ENCODE peak calls at places on chromosomes 6 and 20, in six cellular contexts. F, W, K, H, Q and J are unnamed samples.
A peak's percentile ranks its signal among the peaks of the same experiment; 100 is the strongest.

GRCh38 chr20:11755071-11755881 is 162.4 kb upstream of the BTBD3 start:
- DNase-seq in W (peak; percentile 8), H (no peak), F (no peak), K (no peak), Q (no peak), J (no peak)

GRCh38 chr6:169240125-169240524 is 13.5 kb downstream of the THBS2 start:
- DNase-seq in H (no peak), K (no peak), Q (no peak), F (no peak), W (no peak), J (no peak)

GRCh38 chr6:149895702-149896310 is 2.1 kb downstream of the RAET1E start:
- DNase-seq in H (peak; percentile 73), F (peak; percentile 68), K (no peak), W (peak; percentile 75), Q (peak; percentile 40), J (peak; percentile 42)

GRCh38 chr6:25486580-25486979 is 165.4 kb upstream of the SCGN start:
- DNase-seq in H (no peak), Q (no peak), K (no peak), F (no peak), W (no peak), J (no peak)

GRCh38 chr20:21519136-21519584 is 5.3 kb upstream of the NKX2-2 start:
- DNase-seq in K (no peak), W (no peak), F (no peak), Q (no peak), H (no peak), J (no peak)

GRCh38 chr6:151911401-151911800 is 103.9 kb downstream of the ESR1 start:
- DNase-seq in W (no peak), F (no peak), K (no peak), Q (no peak), H (no peak), J (no peak)

GRCh38 chr6:35262596-35262995 is 3.1 kb downstream of the ZNF76 start:
- DNase-seq in W (no peak), K (no peak), F (no peak), Q (no peak), H (no peak), J (no peak)

GRCh38 chr6:33824461-33825154 is 20.8 kb upstream of the MLN start:
- DNase-seq in Q (peak; percentile 69), F (no peak), W (no peak), K (no peak), H (no peak), J (no peak)

GRCh38 chr6:88238065-88238464 is 71.9 kb upstream of the CNR1 start:
- DNase-seq in Q (peak; percentile 20), K (no peak), H (no peak), F (no peak), W (peak; percentile 4), J (no peak)

GRCh38 chr20:57653910-57654309 is 33.7 kb upstream of the ZBP1 start:
- DNase-seq in F (peak; percentile 45), Q (peak; percentile 16), H (no peak), W (no peak), K (no peak), J (no peak)

GRCh38 chr20:57654363-57654997 is 34.3 kb upstream of the ZBP1 start:
- DNase-seq in Q (peak; percentile 61), W (peak; percentile 55), H (peak; percentile 68), F (peak; percentile 82), K (no peak), J (no peak)

GRCh38 chr20:57651977-57652864 is 32.0 kb upstream of the ZBP1 start:
- DNase-seq in Q (peak; percentile 16), W (no peak), K (no peak), H (peak; percentile 62), F (peak; percentile 42), J (no peak)

GRCh38 chr20:57652865-57653545 is 32.8 kb upstream of the ZBP1 start:
- DNase-seq in W (no peak), H (peak; percentile 55), F (peak; percentile 45), K (no peak), Q (peak; percentile 16), J (no peak)

DNA sequence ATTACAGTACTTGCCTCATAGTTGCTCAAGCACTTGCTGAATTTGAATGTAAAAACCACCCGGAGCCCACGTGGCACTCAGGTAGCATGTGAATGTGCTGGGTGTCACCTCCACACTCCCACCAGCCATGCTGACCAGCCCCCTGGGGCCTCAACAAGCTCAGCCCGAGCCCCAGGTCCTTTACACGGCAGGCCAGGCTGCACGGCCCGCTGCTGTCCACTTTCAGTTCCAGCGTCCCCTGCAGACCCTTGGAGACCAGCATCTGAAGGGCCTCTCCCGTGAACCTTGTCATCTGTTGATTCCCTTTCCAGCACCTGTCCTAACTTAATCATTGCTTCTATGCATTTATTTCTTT is 33.3 kb upstream of the ZBP1 start:
- DNase-seq in W (no peak), H (no peak), Q (no peak), F (no peak), K (no peak), J (no peak)
- H3K36me3 ChIP-seq in W (no peaks in the 10 kb centered on the region), H (peaks cover 76% of the 10 kb centered on the region), Q (no peaks in the 10 kb centered on the region), F (no peaks in the 10 kb centered on the region), K (peaks cover 24% of the 10 kb centered on the region), J (peaks cover 31% of the 10 kb centered on the region)

GRCh38 chr6:162773996-162774395 is 46.2 kb downstream of the PACRG start:
- DNase-seq in K (no peak), Q (no peak), W (no peak), F (no peak), H (no peak), J (no peak)

GRCh38 chr6:162777091-162777490 is 49.3 kb downstream of the PACRG start:
- DNase-seq in K (no peak), W (no peak), Q (no peak), F (no peak), H (no peak), J (peak; percentile 22)

DNA sequence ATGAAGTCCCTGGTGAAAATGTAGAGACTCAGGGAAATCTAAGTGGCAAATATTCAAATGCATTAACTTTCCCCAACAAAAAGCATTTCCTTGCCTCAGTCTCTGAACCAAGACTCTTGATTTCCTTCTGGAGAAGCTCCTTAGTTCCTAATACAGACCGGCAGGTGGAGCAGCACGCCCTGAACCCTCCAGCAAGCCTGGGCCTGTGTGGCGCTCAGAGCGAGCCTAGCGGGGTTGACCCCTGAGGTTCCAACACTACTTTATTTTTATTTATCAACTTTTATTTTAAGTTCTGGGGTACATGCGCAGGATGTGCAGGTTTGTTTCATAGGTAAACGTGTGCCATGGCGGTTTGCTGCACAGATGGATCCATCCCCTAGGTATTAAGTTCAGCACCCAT is 50.8 kb downstream of the PACRG start:
- DNase-seq in F (no peak), K (no peak), W (no peak), H (no peak), Q (no peak), J (no peak)
- TF ChIP-seq CTCF in F (no peak), K (no peak), W (no peak), H (no peak), Q (no peak), J (no peak)

GRCh38 chr20:37238426-37238825 is 23.2 kb downstream of the GHRH start:
- DNase-seq in K (no peak), H (peak; percentile 25), Q (no peak), W (peak; percentile 6), F (no peak), J (no peak)
- H3K36me3 ChIP-seq in K (peaks cover 99% of the 10 kb centered on the region), H (peaks cover 86% of the 10 kb centered on the region), Q (peaks cover 15% of the 10 kb centered on the region), W (peaks cover 21% of the 10 kb centered on the region), F (peaks cover 74% of the 10 kb centered on the region), J (peaks cover 79% of the 10 kb centered on the region)

GRCh38 chr6:105305521-105305920 is 97.4 kb downstream of the PREP start:
- DNase-seq in F (no peak), Q (no peak), W (no peak), H (no peak), K (no peak), J (no peak)
- TF ChIP-seq CTCF in F (no peak), Q (no peak), W (no peak), H (no peak), K (no peak), J (no peak)

GRCh38 chr20:47543006-47543431 is 41.3 kb downstream of the NCOA3 start:
- DNase-seq in W (peak; percentile 65), Q (no peak), F (no peak), H (no peak), K (no peak), J (no peak)

GRCh38 chr20:47546184-47547033 is 44.7 kb downstream of the NCOA3 start:
- DNase-seq in K (no peak), F (no peak), Q (no peak), H (no peak), W (peak; percentile 95), J (no peak)

GRCh38 chr20:47544240-47544639 is 42.6 kb downstream of the NCOA3 start:
- DNase-seq in H (no peak), Q (no peak), F (no peak), W (peak; percentile 89), K (no peak), J (no peak)

GRCh38 chr20:47545499-47545898 is 43.8 kb downstream of the NCOA3 start:
- DNase-seq in Q (no peak), W (no peak), K (no peak), F (no peak), H (no peak), J (no peak)

DNA sequence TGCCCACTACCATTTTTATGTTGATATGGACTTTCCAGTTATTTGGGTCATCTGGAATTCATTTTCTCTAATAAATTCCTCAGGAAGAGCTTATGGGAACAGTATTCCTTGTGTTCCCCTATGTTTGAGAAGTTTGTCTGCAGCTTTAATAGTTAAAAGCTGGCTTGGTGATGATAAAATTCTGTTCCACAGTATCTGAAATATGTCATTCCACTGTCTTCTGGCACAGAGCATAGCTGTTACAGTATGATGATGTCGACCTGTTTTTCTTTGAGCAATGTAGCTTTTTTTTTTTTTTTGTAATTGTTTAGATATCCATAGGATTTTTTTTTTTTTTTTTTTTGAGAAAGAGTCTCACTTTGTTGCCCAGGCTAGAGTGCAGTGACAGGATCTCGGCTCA is 43.2 kb downstream of the NCOA3 start:
- DNase-seq in K (no peak), W (peak; percentile 58), Q (no peak), F (no peak), H (no peak), J (no peak)
- H3K36me3 ChIP-seq in K (no peaks in the 10 kb centered on the region), W (no peaks in the 10 kb centered on the region), Q (no peaks in the 10 kb centered on the region), F (no peaks in the 10 kb centered on the region), H (no peaks in the 10 kb centered on the region), J (peaks cover 3% of the 10 kb centered on the region)

GRCh38 chr6:137910843-137911456 is 43.9 kb downstream of the TNFAIP3 start:
- DNase-seq in W (no peak), F (no peak), K (no peak), H (no peak), Q (no peak), J (no peak)

GRCh38 chr6:137910424-137910834 is 43.4 kb downstream of the TNFAIP3 start:
- DNase-seq in K (peak; percentile 30), F (no peak), H (no peak), Q (no peak), W (peak; percentile 66), J (peak; percentile 17)

GRCh38 chr6:137912813-137913212 is 45.8 kb downstream of the TNFAIP3 start:
- DNase-seq in K (no peak), H (no peak), F (no peak), Q (no peak), W (no peak), J (no peak)

GRCh38 chr6:137913434-137913833 is 46.4 kb downstream of the TNFAIP3 start:
- DNase-seq in H (no peak), K (no peak), W (no peak), F (no peak), Q (no peak), J (no peak)

DNA sequence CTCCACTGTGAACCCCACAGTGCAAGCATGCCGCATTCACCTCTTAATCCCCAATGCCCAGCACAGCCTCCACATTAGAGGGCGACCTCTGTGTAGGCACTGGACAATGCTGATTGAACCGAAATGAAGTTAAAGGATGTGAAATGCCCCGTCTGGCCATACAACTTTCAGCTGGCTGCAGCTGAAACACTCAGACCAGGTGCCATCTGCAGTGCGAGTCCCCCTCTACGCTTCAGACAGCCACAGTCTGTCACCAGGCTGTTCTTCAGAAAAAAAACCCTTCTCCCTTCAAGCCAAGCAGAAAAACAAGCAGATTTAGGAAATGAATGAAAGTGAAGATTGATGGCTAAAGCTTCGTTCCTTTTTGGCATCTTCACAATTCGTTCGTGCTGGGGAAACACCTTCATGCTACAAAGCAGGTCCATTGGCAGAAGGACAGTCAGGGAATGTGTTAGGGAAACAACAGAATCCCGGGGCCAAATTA is 44.7 kb downstream of the TNFAIP3 start:
- DNase-seq in Q (no peak), K (no peak), W (no peak), F (no peak), H (no peak), J (no peak)
- TF ChIP-seq CTCF in Q (no peak), K (no peak), W (no peak), F (no peak), H (no peak), J (no peak)